ENCODE peak calls at places on chromosomes 11 and 22, in five cellular contexts. One of them, this sample, is unnamed.

GRCh38 chr11:44016546-44017442 is 31.0 kb upstream of the ACCSL start:
- DNase-seq in iPS DF 6.9: no peak
- DNase-seq in CD4-positive, alpha-beta memory T cell: no peak
- DNase-seq in mammary epithelial cell: no peak
- DNase-seq in heart right ventricle: no peak
- DNase-seq in this sample: no peak

GRCh38 chr11:108966206-108966605 is 301.3 kb downstream of the DDX10 start:
- DNase-seq in iPS DF 6.9: no peak
- DNase-seq in CD4-positive, alpha-beta memory T cell: no peak
- DNase-seq in mammary epithelial cell: no peak
- DNase-seq in heart right ventricle: no peak
- DNase-seq in this sample: no peak

GRCh38 chr11:5046754-5047330 is 516 bp downstream of the OR52J3 start:
- DNase-seq in iPS DF 6.9: no peak
- DNase-seq in CD4-positive, alpha-beta memory T cell: peak; percentile 35
- DNase-seq in mammary epithelial cell: no peak
- DNase-seq in heart right ventricle: no peak
- DNase-seq in this sample: no peak

GRCh38 chr11:117375960-117376359 is 48.3 kb downstream of the CEP164 start:
- DNase-seq in iPS DF 6.9: no peak
- DNase-seq in CD4-positive, alpha-beta memory T cell: no peak
- DNase-seq in mammary epithelial cell: no peak
- DNase-seq in heart right ventricle: no peak
- DNase-seq in this sample: no peak

GRCh38 chr11:59992420-59992819 is 24.6 kb upstream of the OOSP4B start:
- DNase-seq in iPS DF 6.9: no peak
- DNase-seq in CD4-positive, alpha-beta memory T cell: no peak
- DNase-seq in mammary epithelial cell: no peak
- DNase-seq in heart right ventricle: no peak
- DNase-seq in this sample: no peak

GRCh38 chr11:25247336-25247735 is 750.5 kb downstream of the LUZP2 start:
- DNase-seq in iPS DF 6.9: no peak
- DNase-seq in CD4-positive, alpha-beta memory T cell: no peak
- DNase-seq in mammary epithelial cell: peak; percentile 2
- DNase-seq in heart right ventricle: no peak
- DNase-seq in this sample: no peak

GRCh38 chr11:77299528-77299993 is 1.9 kb downstream of the GDPD4 start:
- DNase-seq in iPS DF 6.9: no peak
- DNase-seq in CD4-positive, alpha-beta memory T cell: no peak
- DNase-seq in mammary epithelial cell: peak; percentile 78
- DNase-seq in heart right ventricle: no peak
- DNase-seq in this sample: no peak

GRCh38 chr11:63813563-63814382 is 517 bp downstream of the SPINDOC start:
- DNase-seq in iPS DF 6.9: no peak
- DNase-seq in CD4-positive, alpha-beta memory T cell: peak; percentile 57
- DNase-seq in mammary epithelial cell: peak; percentile 35
- DNase-seq in heart right ventricle: peak; percentile 39
- DNase-seq in this sample: peak; percentile 16

GRCh38 chr11:125070699-125071254 is 7.7 kb downstream of the SLC37A2 start:
- DNase-seq in iPS DF 6.9: no peak
- DNase-seq in CD4-positive, alpha-beta memory T cell: no peak
- DNase-seq in mammary epithelial cell: peak; percentile 85
- DNase-seq in heart right ventricle: peak; percentile 52
- DNase-seq in this sample: no peak

GRCh38 chr11:126079640-126080205 is 17.1 kb upstream of the CDON start:
- DNase-seq in iPS DF 6.9: no peak
- DNase-seq in CD4-positive, alpha-beta memory T cell: no peak
- DNase-seq in mammary epithelial cell: no peak
- DNase-seq in heart right ventricle: no peak
- DNase-seq in this sample: no peak

GRCh38 chr22:29842740-29843139 is 4.7 kb upstream of the ASCC2 start:
- DNase-seq in iPS DF 6.9: no peak
- DNase-seq in CD4-positive, alpha-beta memory T cell: no peak
- DNase-seq in mammary epithelial cell: peak; percentile 90
- DNase-seq in heart right ventricle: no peak
- DNase-seq in this sample: no peak

GRCh38 chr11:2573240-2574042 is 126.4 kb downstream of the KCNQ1OT1 start:
- DNase-seq in iPS DF 6.9: no peak
- DNase-seq in CD4-positive, alpha-beta memory T cell: no peak
- DNase-seq in mammary epithelial cell: no peak
- DNase-seq in heart right ventricle: no peak
- DNase-seq in this sample: no peak

GRCh38 chr11:19187101-19187500 is 14.7 kb downstream of the CSRP3 start:
- DNase-seq in iPS DF 6.9: no peak
- DNase-seq in CD4-positive, alpha-beta memory T cell: no peak
- DNase-seq in mammary epithelial cell: peak; percentile 26
- DNase-seq in heart right ventricle: no peak
- DNase-seq in this sample: no peak

GRCh38 chr22:30325065-30325720 is 1.5 kb downstream of the TBC1D10A start:
- DNase-seq in iPS DF 6.9: no peak
- DNase-seq in CD4-positive, alpha-beta memory T cell: no peak
- DNase-seq in mammary epithelial cell: peak; percentile 93
- DNase-seq in heart right ventricle: peak; percentile 66
- DNase-seq in this sample: no peak

GRCh38 chr11:113241190-113242051 is 73.0 kb upstream of the TTC12 start:
- DNase-seq in iPS DF 6.9: no peak
- DNase-seq in CD4-positive, alpha-beta memory T cell: no peak
- DNase-seq in mammary epithelial cell: no peak
- DNase-seq in heart right ventricle: no peak
- DNase-seq in this sample: no peak

GRCh38 chr11:119375629-119376196 is 5.8 kb downstream of the USP2 start:
- DNase-seq in iPS DF 6.9: no peak
- DNase-seq in CD4-positive, alpha-beta memory T cell: no peak
- DNase-seq in mammary epithelial cell: no peak
- DNase-seq in heart right ventricle: peak; percentile 87
- DNase-seq in this sample: no peak

GRCh38 chr11:63599211-63600122 is 14.8 kb downstream of the PLAAT3 start:
- DNase-seq in iPS DF 6.9: no peak
- DNase-seq in CD4-positive, alpha-beta memory T cell: no peak
- DNase-seq in mammary epithelial cell: peak; percentile 89
- DNase-seq in heart right ventricle: no peak
- DNase-seq in this sample: no peak

GRCh38 chr22:31726692-31727091 is 23.2 kb downstream of the PRR14L start:
- DNase-seq in iPS DF 6.9: no peak
- DNase-seq in CD4-positive, alpha-beta memory T cell: no peak
- DNase-seq in mammary epithelial cell: no peak
- DNase-seq in heart right ventricle: no peak
- DNase-seq in this sample: no peak

GRCh38 chr22:50730013-50730891 is 7.8 kb upstream of the ACR start:
- DNase-seq in iPS DF 6.9: no peak
- DNase-seq in CD4-positive, alpha-beta memory T cell: no peak
- DNase-seq in mammary epithelial cell: no peak
- DNase-seq in heart right ventricle: peak; percentile 3
- DNase-seq in this sample: no peak

GRCh38 chr11:46356911-46357482 is 9.7 kb downstream of the DGKZ start:
- DNase-seq in iPS DF 6.9: no peak
- DNase-seq in CD4-positive, alpha-beta memory T cell: peak; percentile 5
- DNase-seq in mammary epithelial cell: peak; percentile 82
- DNase-seq in heart right ventricle: no peak
- DNase-seq in this sample: no peak

DNA sequence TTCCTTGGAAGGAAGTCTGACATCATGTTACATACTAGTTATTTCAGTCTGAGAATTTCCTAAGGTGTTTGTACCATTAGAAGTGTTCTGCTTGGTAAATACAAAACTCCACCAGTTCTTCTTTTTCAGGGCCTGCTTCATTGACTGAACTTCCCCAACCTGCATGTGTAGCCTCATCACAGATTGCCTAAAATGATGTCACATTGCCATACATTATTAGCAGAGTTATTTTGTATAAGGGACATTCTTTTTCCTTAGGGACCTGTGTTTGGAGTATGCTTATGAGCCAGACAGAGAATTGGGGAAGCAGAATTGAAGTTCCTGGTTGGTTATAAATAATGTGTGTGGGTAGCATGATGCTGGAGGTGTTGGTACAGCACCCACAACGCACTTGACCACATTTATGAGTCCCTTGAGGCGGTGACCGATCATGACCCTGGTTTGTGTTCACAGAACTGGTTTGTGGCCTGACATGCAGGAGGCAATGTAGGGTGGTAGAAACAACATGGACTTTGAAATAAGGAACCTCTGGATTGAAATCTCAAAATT is 16.4 kb upstream of the MMP7 start:
- DNase-seq in iPS DF 6.9: no peak
- DNase-seq in CD4-positive, alpha-beta memory T cell: no peak
- DNase-seq in mammary epithelial cell: no peak
- DNase-seq in heart right ventricle: no peak
- DNase-seq in this sample: no peak
- H3K27ac ChIP-seq in iPS DF 6.9: no peak overlapping the region
- H3K27ac ChIP-seq in CD4-positive, alpha-beta memory T cell: no peak overlapping the region
- H3K27ac ChIP-seq in mammary epithelial cell: no peak overlapping the region
- H3K27ac ChIP-seq in heart right ventricle: no peak overlapping the region
- H3K27ac ChIP-seq in this sample: no peak overlapping the region

DNA sequence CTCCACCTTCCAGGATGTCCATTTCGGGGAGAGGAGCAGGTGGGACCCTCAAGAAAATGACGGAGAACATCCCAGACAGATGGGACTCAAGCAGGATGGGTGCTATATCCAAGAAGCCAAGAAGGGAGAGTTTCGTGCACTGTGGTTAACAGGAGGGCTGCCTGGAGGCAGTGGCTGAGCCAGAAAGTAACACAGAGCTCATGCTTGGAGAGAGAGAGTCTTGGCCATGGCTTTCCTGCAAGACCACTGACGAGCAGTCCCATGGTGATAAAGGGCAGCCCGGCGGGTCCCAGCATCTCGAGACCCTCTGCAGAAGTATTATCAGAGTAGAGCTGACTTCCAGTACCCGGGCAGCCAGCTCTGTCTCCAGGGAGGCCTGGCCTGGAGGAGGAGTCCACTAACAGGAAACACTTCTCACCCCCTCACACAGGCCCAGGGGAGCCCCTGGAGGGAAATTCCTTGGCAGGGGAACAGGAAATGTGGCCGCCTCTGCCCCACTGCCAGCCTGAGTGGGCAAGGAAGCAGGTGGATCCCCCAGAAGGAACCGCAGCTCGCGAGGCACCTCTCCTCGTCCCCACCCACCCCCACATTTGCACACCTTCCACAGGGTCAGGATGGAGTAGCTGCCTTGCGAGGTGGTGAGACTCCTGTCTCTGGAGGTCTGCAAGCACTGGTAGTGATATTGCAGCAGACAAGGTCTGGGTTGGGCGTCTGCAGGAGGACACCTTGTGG is 32.2 kb downstream of the CYTH4 start:
- DNase-seq in iPS DF 6.9: no peak
- DNase-seq in CD4-positive, alpha-beta memory T cell: peak; percentile 65
- DNase-seq in mammary epithelial cell: no peak
- DNase-seq in heart right ventricle: no peak
- DNase-seq in this sample: peak; percentile 57
- H3K4me1 ChIP-seq in iPS DF 6.9: peaks cover 2% of the 10 kb centered on the region
- H3K4me1 ChIP-seq in CD4-positive, alpha-beta memory T cell: peaks cover 53% of the 10 kb centered on the region
- H3K4me1 ChIP-seq in mammary epithelial cell: peaks cover 55% of the 10 kb centered on the region
- H3K4me1 ChIP-seq in heart right ventricle: peaks cover 52% of the 10 kb centered on the region
- H3K4me1 ChIP-seq in this sample: peaks cover 47% of the 10 kb centered on the region

DNA sequence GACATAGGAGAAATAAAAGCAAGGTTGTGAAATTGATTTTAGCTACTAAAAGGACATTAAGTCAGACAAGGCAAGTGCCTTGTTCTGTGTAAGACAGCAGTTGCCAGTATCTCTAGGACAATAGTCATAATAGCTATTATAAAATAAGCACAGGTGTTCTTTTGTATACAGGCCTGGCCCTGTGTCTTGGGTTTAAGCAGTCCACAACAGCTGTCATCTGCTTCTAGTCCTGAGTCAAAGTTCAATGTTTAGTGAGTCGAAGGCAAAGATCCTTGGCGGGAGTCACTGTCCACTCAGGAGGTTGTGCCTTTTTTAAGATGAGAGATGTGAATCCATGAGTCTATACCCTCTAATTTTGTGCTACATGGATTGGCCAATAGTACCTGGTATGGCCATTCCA is 79.5 kb downstream of the SC5D start:
- DNase-seq in iPS DF 6.9: no peak
- DNase-seq in CD4-positive, alpha-beta memory T cell: no peak
- DNase-seq in mammary epithelial cell: no peak
- DNase-seq in heart right ventricle: no peak
- DNase-seq in this sample: no peak
- H3K4me3 ChIP-seq in iPS DF 6.9: no peak overlapping the region
- H3K4me3 ChIP-seq in CD4-positive, alpha-beta memory T cell: no peak overlapping the region
- H3K4me3 ChIP-seq in mammary epithelial cell: no peak overlapping the region
- H3K4me3 ChIP-seq in heart right ventricle: no peak overlapping the region
- H3K4me3 ChIP-seq in this sample: no peak overlapping the region

GRCh38 chr22:38802671-38803121 is 8.8 kb upstream of the DNAL4 start:
- DNase-seq in iPS DF 6.9: no peak
- DNase-seq in CD4-positive, alpha-beta memory T cell: no peak
- DNase-seq in mammary epithelial cell: peak; percentile 97
- DNase-seq in heart right ventricle: no peak
- DNase-seq in this sample: no peak
- H3K27ac ChIP-seq in iPS DF 6.9: no peak overlapping the region
- H3K27ac ChIP-seq in CD4-positive, alpha-beta memory T cell: no peak overlapping the region
- H3K27ac ChIP-seq in mammary epithelial cell: peak overlapping the region; percentile 20
- H3K27ac ChIP-seq in heart right ventricle: no peak overlapping the region
- H3K27ac ChIP-seq in this sample: no peak overlapping the region

GRCh38 chr11:68841718-68842426 is at the start of gene CPT1A:
- DNase-seq in iPS DF 6.9: no peak
- DNase-seq in CD4-positive, alpha-beta memory T cell: peak; percentile 72
- DNase-seq in mammary epithelial cell: peak; percentile 72
- DNase-seq in heart right ventricle: peak; percentile 73
- DNase-seq in this sample: peak; percentile 66
- H3K4me1 ChIP-seq in iPS DF 6.9: peaks cover 3% of the 10 kb centered on the region
- H3K4me1 ChIP-seq in CD4-positive, alpha-beta memory T cell: peaks cover 58% of the 10 kb centered on the region
- H3K4me1 ChIP-seq in mammary epithelial cell: peaks cover 38% of the 10 kb centered on the region
- H3K4me1 ChIP-seq in heart right ventricle: peaks cover 64% of the 10 kb centered on the region
- H3K4me1 ChIP-seq in this sample: peaks cover 63% of the 10 kb centered on the region

GRCh38 chr11:12113294-12113693 is 2.9 kb downstream of the MICAL2 start:
- DNase-seq in iPS DF 6.9: no peak
- DNase-seq in CD4-positive, alpha-beta memory T cell: no peak
- DNase-seq in mammary epithelial cell: no peak
- DNase-seq in heart right ventricle: no peak
- DNase-seq in this sample: no peak
- H3K4me3 ChIP-seq in iPS DF 6.9: no peak overlapping the region
- H3K4me3 ChIP-seq in CD4-positive, alpha-beta memory T cell: no peak overlapping the region
- H3K4me3 ChIP-seq in mammary epithelial cell: peak overlapping the region; percentile 0
- H3K4me3 ChIP-seq in heart right ventricle: no peak overlapping the region
- H3K4me3 ChIP-seq in this sample: peak overlapping the region; percentile 32

DNA sequence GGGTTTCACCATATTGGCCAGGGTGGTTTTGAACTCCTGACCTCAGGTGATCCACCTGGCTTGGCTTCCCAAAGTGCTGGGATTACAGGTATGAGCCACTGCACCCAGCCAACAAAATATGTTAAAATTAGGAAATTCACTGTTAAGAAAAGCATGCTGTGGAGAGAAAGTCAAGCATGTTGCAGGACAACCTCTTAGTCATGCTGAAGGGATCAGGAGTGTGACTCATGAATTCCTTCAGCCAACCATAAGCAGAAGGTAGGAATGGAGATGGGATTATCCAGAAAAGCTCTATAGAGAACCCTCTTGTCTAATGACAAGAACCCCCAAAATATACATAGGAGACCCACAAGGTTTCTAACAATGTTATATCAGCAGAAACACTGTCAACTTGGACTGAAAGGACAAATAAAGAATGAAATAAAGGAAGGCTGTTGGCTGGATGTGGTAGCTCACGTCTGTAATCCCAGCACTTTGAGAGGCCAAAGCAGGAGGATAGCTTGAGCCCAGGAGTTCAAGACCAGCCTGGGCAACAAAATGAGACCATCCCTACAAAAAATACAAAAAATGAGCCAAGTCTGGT is 16.0 kb downstream of the MRTFA start:
- DNase-seq in iPS DF 6.9: no peak
- DNase-seq in CD4-positive, alpha-beta memory T cell: no peak
- DNase-seq in mammary epithelial cell: peak; percentile 80
- DNase-seq in heart right ventricle: no peak
- DNase-seq in this sample: no peak
- H3K27ac ChIP-seq in iPS DF 6.9: no peak overlapping the region
- H3K27ac ChIP-seq in CD4-positive, alpha-beta memory T cell: no peak overlapping the region
- H3K27ac ChIP-seq in mammary epithelial cell: no peak overlapping the region
- H3K27ac ChIP-seq in heart right ventricle: peak overlapping the region; percentile 46
- H3K27ac ChIP-seq in this sample: no peak overlapping the region

GRCh38 chr22:20083891-20084546 is 4.0 kb downstream of the DGCR8 start:
- DNase-seq in iPS DF 6.9: no peak
- DNase-seq in CD4-positive, alpha-beta memory T cell: no peak
- DNase-seq in mammary epithelial cell: no peak
- DNase-seq in heart right ventricle: no peak
- DNase-seq in this sample: no peak
- H3K4me1 ChIP-seq in iPS DF 6.9: peaks cover 1% of the 10 kb centered on the region
- H3K4me1 ChIP-seq in CD4-positive, alpha-beta memory T cell: peaks cover 47% of the 10 kb centered on the region
- H3K4me1 ChIP-seq in mammary epithelial cell: peaks cover 18% of the 10 kb centered on the region
- H3K4me1 ChIP-seq in heart right ventricle: peaks cover 51% of the 10 kb centered on the region
- H3K4me1 ChIP-seq in this sample: peaks cover 38% of the 10 kb centered on the region